ENCODE peak calls at places on chromosome 21, in four cellular contexts. K, H, C and U are unnamed samples.

GRCh38 chr21:29295066-29295650 is 3.6 kb upstream of the BACH1 start:
- DNase-seq in H (no peak), C (no peak), K (no peak), U (no peak)

GRCh38 chr21:33557447-33557846 is 14.6 kb downstream of the SON start:
- DNase-seq in H (no peak), C (no peak), K (no peak), U (no peak)

GRCh38 chr21:21547368-21547953 is 549.3 kb downstream of the NCAM2 start:
- DNase-seq in C (no peak), K (no peak), H (peak), U (no peak)

GRCh38 chr21:16425297-16425696 is 695.5 kb downstream of the USP25 start:
- DNase-seq in K (no peak), H (no peak), C (no peak), U (no peak)

GRCh38 chr21:28374881-28375280 is 617.8 kb downstream of the LTN1 start:
- DNase-seq in K (no peak), C (no peak), H (no peak), U (no peak)

GRCh38 chr21:34510148-34511142 is 1.6 kb downstream of the KCNE1 start:
- DNase-seq in H (peak), C (peak), K (peak), U (peak)

GRCh38 chr21:31726407-31726806 is 5.5 kb downstream of the SCAF4 start:
- DNase-seq in K (no peak), C (no peak), H (no peak), U (no peak)

GRCh38 chr21:17003763-17004373 is 509.0 kb upstream of the CXADR start:
- DNase-seq in H (peak), K (no peak), C (no peak), U (no peak)

GRCh38 chr21:33971492-33972013 is 55.9 kb upstream of the ATP5PO start:
- DNase-seq in C (no peak), K (no peak), H (peak), U (no peak)

GRCh38 chr21:17610862-17611261 is 1.8 kb downstream of the BTG3 start:
- DNase-seq in C (no peak), H (no peak), K (no peak), U (no peak)